ENCODE peak calls at places on chromosomes 5 and 9, in six cellular contexts. O is CD8-positive, alpha-beta memory T cell; L is AG08396; W is gastrocnemius medialis; H is COR-L47; K is HEK293T. S is an unnamed sample.

GRCh38 chr9:136784249-136784996 is 6.7 kb upstream of the TMEM141 start:
- DNase-seq in H (peak), O (no peak), L (no peak), K (no peak), W (no peak), S (peak)

GRCh38 chr5:79301046-79301712 is 65.2 kb downstream of the JMY start:
- DNase-seq in O (no peak), H (no peak), L (peak), W (no peak), K (no peak), S (no peak)

GRCh38 chr5:41219655-41220269 is 6.4 kb upstream of the C6 start:
- DNase-seq in K (no peak), W (no peak), H (no peak), O (no peak), L (no peak), S (no peak)

GRCh38 chr5:111173476-111173875 is 50.7 kb upstream of the CAMK4 start:
- DNase-seq in H (no peak), K (no peak), L (no peak), O (no peak), W (no peak), S (no peak)

GRCh38 chr5:28215091-28215490 is 1176.7 kb upstream of the CDH9 start:
- DNase-seq in W (no peak), O (no peak), K (no peak), L (no peak), H (no peak), S (no peak)

GRCh38 chr9:77019810-77020437 is 469 bp downstream of the FOXB2 start:
- DNase-seq in W (no peak), O (no peak), K (no peak), H (no peak), L (no peak), S (no peak)

GRCh38 chr5:27220752-27221151 is 182.4 kb upstream of the CDH9 start:
- DNase-seq in K (no peak), O (no peak), W (no peak), H (no peak), L (no peak), S (no peak)

GRCh38 chr5:96528262-96528661 is 95.2 kb upstream of the PCSK1 start:
- DNase-seq in H (peak), O (no peak), K (no peak), W (no peak), L (no peak), S (no peak)

GRCh38 chr5:98470747-98471146 is 302.7 kb upstream of the RGMB start:
- DNase-seq in L (no peak), W (no peak), H (no peak), K (no peak), O (no peak), S (no peak)

GRCh38 chr5:149128023-149128875 is 13.0 kb upstream of the ABLIM3 start:
- DNase-seq in L (peak), K (peak), H (no peak), W (no peak), O (no peak), S (no peak)

GRCh38 chr5:172920447-172920849 is 38.8 kb upstream of the RPL26L1 start:
- DNase-seq in O (no peak), L (peak), W (peak), K (no peak), H (no peak), S (no peak)

GRCh38 chr5:154937186-154937717 is 759 bp downstream of the GEMIN5 start:
- DNase-seq in K (peak), W (no peak), L (no peak), O (no peak), H (no peak), S (no peak)

GRCh38 chr9:133973791-133974630 is 18.1 kb downstream of the VAV2 start:
- DNase-seq in L (no peak), O (no peak), H (no peak), K (no peak), W (no peak), S (no peak)

GRCh38 chr9:68555416-68555815 is 14.7 kb upstream of the TMEM252 start:
- DNase-seq in H (no peak), L (no peak), W (no peak), O (no peak), K (no peak), S (no peak)

GRCh38 chr9:96524764-96525163 is 74.8 kb downstream of the HABP4 start:
- DNase-seq in O (no peak), W (no peak), K (no peak), H (no peak), L (no peak), S (no peak)

GRCh38 chr5:132799392-132799791 is 13.7 kb upstream of the SOWAHA start:
- DNase-seq in O (no peak), K (no peak), H (no peak), L (no peak), W (no peak), S (no peak)

GRCh38 chr9:107711528-107711927 is 222.0 kb upstream of the KLF4 start:
- DNase-seq in L (peak), K (no peak), W (no peak), O (no peak), H (no peak), S (peak)

GRCh38 chr5:145237843-145238242 is 597.3 kb downstream of the PRELID2 start:
- DNase-seq in O (no peak), K (peak), H (peak), W (no peak), L (no peak), S (peak)

GRCh38 chr5:39055760-39056393 is 18.3 kb downstream of the RICTOR start:
- DNase-seq in H (no peak), K (no peak), O (no peak), W (no peak), L (no peak), S (no peak)

GRCh38 chr5:97297063-97297715 is 114.1 kb upstream of the RIOK2 start:
- DNase-seq in H (peak), L (peak), O (no peak), W (no peak), K (peak), S (peak)

GRCh38 chr9:118963674-118964073 is 405.6 kb downstream of the BRINP1 start:
- DNase-seq in K (no peak), O (no peak), H (no peak), L (no peak), W (no peak), S (no peak)

GRCh38 chr5:151104795-151105194 is 24.0 kb upstream of the TNIP1 start:
- DNase-seq in O (no peak), K (no peak), W (peak), H (no peak), L (peak), S (no peak)

GRCh38 chr5:73858786-73859185 is 232.8 kb downstream of the ARHGEF28 start:
- DNase-seq in H (no peak), K (no peak), O (no peak), W (no peak), L (no peak), S (no peak)

GRCh38 chr5:148913985-148914421 is 87.6 kb downstream of the ADRB2 start:
- DNase-seq in K (no peak), L (peak), H (no peak), O (no peak), W (no peak), S (no peak)

GRCh38 chr9:133406039-133406438 is 11.8 kb downstream of the REXO4 start:
- DNase-seq in O (no peak), L (no peak), K (no peak), H (no peak), W (peak), S (no peak)

GRCh38 chr5:180343110-180343845 is 9.9 kb downstream of the GFPT2 start:
- DNase-seq in W (no peak), K (no peak), H (no peak), O (no peak), L (no peak), S (no peak)

GRCh38 chr5:103228588-103228987 is 30.0 kb upstream of the MACIR start:
- DNase-seq in L (no peak), O (no peak), K (no peak), H (no peak), W (no peak), S (no peak)

GRCh38 chr9:115058175-115058574 is 59.8 kb downstream of the TNC start:
- DNase-seq in H (no peak), K (no peak), W (no peak), O (no peak), L (no peak), S (no peak)

GRCh38 chr5:10355071-10355889 is 1.8 kb downstream of the MARCHF6 start:
- DNase-seq in L (no peak), K (no peak), H (no peak), W (no peak), O (no peak), S (no peak)

GRCh38 chr5:131163315-131164119 is 1.5 kb downstream of the HINT1 start:
- DNase-seq in K (no peak), L (peak), O (no peak), H (no peak), W (no peak), S (no peak)

GRCh38 chr5:18882162-18882561 is 1105.8 kb downstream of the CDH18 start:
- DNase-seq in O (no peak), W (no peak), L (no peak), K (no peak), H (peak), S (no peak)

GRCh38 chr9:75265525-75265972 is 177.2 kb downstream of the OSTF1 start:
- DNase-seq in L (peak), W (no peak), O (peak), K (peak), H (peak), S (no peak)

GRCh38 chr5:142386151-142387021 is 61.6 kb upstream of the SPRY4 start:
- DNase-seq in K (no peak), L (no peak), H (no peak), W (no peak), O (no peak), S (no peak)

GRCh38 chr9:74379718-74380117 is 117.4 kb upstream of the RORB start:
- DNase-seq in W (no peak), L (no peak), O (peak), K (peak), H (peak), S (no peak)